ENCODE peak calls at places on chromosomes 11 and 22, in nine cellular contexts. Q, I, S, H, T, K, Y, R and V are unnamed samples.

GRCh38 chr11:7672960-7673723 is at the start of gene CYB5R2:
- DNase-seq in Q (no peak), I (peak; percentile 45), S (no peak), H (peak; percentile 80), T (peak; percentile 83), K (no peak), Y (peak; percentile 86), R (peak; percentile 75), V (peak; percentile 78)

GRCh38 chr11:27193434-27194225 is 153.0 kb downstream of the BBOX1 start:
- DNase-seq in Q (no peak), I (no peak), S (no peak), H (no peak), T (no peak), K (no peak), Y (no peak), R (no peak), V (no peak)

GRCh38 chr11:68099057-68099456 is 22.1 kb downstream of the CHKA start:
- DNase-seq in Q (no peak), I (no peak), S (no peak), H (no peak), T (no peak), K (no peak), Y (no peak), R (no peak), V (no peak)

GRCh38 chr11:34149786-34150185 is 44.4 kb downstream of the NAT10 start:
- DNase-seq in Q (no peak), I (no peak), S (no peak), H (peak; percentile 32), T (peak; percentile 67), K (peak; percentile 29), Y (no peak), R (no peak), V (no peak)

GRCh38 chr22:17576475-17576874 is 13.2 kb downstream of the SLC25A18 start:
- DNase-seq in Q (no peak), I (no peak), S (no peak), H (no peak), T (no peak), K (no peak), Y (no peak), R (peak; percentile 46), V (no peak)

GRCh38 chr11:10750838-10751580 is at the start of gene CTR9:
- DNase-seq in Q (peak; percentile 99), I (peak; percentile 64), S (peak; percentile 90), H (peak; percentile 95), T (peak; percentile 97), K (peak; percentile 96), Y (peak; percentile 96), R (peak; percentile 94), V (peak; percentile 97)

GRCh38 chr11:65214212-65214845 is 32.6 kb downstream of the CAPN1 start:
- DNase-seq in Q (peak; percentile 1), I (no peak), S (no peak), H (no peak), T (no peak), K (no peak), Y (no peak), R (no peak), V (no peak)

GRCh38 chr11:109914809-109915653 is 178.2 kb upstream of the ZC3H12C start:
- DNase-seq in Q (no peak), I (no peak), S (no peak), H (no peak), T (no peak), K (no peak), Y (no peak), R (no peak), V (no peak)

GRCh38 chr11:124839051-124839971 is 25.9 kb upstream of the ROBO3 start:
- DNase-seq in Q (peak; percentile 79), I (no peak), S (no peak), H (no peak), T (peak; percentile 80), K (peak; percentile 54), Y (peak; percentile 23), R (no peak), V (no peak)

GRCh38 chr11:11588243-11588642 is 33.6 kb downstream of the GALNT18 start:
- DNase-seq in Q (no peak), I (no peak), S (no peak), H (no peak), T (no peak), K (no peak), Y (no peak), R (no peak), V (no peak)

GRCh38 chr11:15509082-15509481 is 394.4 kb downstream of the INSC start:
- DNase-seq in Q (no peak), I (no peak), S (no peak), H (no peak), T (no peak), K (no peak), Y (no peak), R (no peak), V (no peak)

GRCh38 chr11:15500643-15501042 is 385.9 kb downstream of the INSC start:
- DNase-seq in Q (no peak), I (no peak), S (no peak), H (no peak), T (no peak), K (no peak), Y (no peak), R (no peak), V (no peak)

GRCh38 chr11:15507592-15507991 is 392.9 kb downstream of the INSC start:
- DNase-seq in Q (no peak), I (no peak), S (no peak), H (no peak), T (no peak), K (no peak), Y (peak; percentile 80), R (no peak), V (peak; percentile 76)

GRCh38 chr11:15501566-15501965 is 386.8 kb downstream of the INSC start:
- DNase-seq in Q (no peak), I (no peak), S (no peak), H (no peak), T (no peak), K (no peak), Y (no peak), R (no peak), V (no peak)

DNA sequence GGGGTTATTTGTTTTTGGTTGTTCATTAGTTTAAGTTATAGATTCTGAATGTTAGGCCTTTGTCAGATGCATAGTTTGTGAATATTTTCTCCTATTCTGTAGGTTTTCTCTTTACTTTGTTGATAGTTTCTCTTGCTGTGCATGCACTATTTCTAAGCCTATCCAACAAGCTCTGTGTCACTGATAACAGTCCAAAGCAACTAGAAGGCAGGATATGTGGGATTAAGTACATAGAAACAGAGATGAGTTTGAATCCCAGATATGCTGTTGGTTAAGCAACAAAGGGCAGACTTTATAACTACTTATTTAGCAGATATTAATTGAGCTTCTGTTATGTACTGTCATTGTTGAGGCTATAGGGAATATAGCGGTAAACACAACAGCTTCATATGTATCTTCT is 390.4 kb downstream of the INSC start:
- DNase-seq in Q (no peak), I (no peak), S (no peak), H (no peak), T (no peak), K (no peak), Y (no peak), R (no peak), V (no peak)
- H3K4me1 ChIP-seq in Q (no peaks in the 10 kb centered on the region), I (no peaks in the 10 kb centered on the region), S (no peaks in the 10 kb centered on the region), H (no peaks in the 10 kb centered on the region), T (peaks cover 4% of the 10 kb centered on the region), K (no peaks in the 10 kb centered on the region), Y (no peaks in the 10 kb centered on the region), R (no peaks in the 10 kb centered on the region), V (peaks cover 4% of the 10 kb centered on the region)

GRCh38 chr22:49040111-49040510 is 787.6 kb downstream of the BRD1 start:
- DNase-seq in Q (no peak), I (no peak), S (no peak), H (no peak), T (no peak), K (no peak), Y (no peak), R (no peak), V (no peak)

GRCh38 chr22:49035818-49036457 is 791.7 kb downstream of the BRD1 start:
- DNase-seq in Q (peak; percentile 59), I (no peak), S (no peak), H (no peak), T (no peak), K (no peak), Y (no peak), R (no peak), V (no peak)

GRCh38 chr22:49039625-49040024 is 788.0 kb downstream of the BRD1 start:
- DNase-seq in Q (no peak), I (no peak), S (no peak), H (no peak), T (no peak), K (no peak), Y (no peak), R (no peak), V (no peak)

GRCh38 chr22:49036513-49036912 is 791.2 kb downstream of the BRD1 start:
- DNase-seq in Q (no peak), I (no peak), S (no peak), H (no peak), T (no peak), K (no peak), Y (no peak), R (no peak), V (no peak)

DNA sequence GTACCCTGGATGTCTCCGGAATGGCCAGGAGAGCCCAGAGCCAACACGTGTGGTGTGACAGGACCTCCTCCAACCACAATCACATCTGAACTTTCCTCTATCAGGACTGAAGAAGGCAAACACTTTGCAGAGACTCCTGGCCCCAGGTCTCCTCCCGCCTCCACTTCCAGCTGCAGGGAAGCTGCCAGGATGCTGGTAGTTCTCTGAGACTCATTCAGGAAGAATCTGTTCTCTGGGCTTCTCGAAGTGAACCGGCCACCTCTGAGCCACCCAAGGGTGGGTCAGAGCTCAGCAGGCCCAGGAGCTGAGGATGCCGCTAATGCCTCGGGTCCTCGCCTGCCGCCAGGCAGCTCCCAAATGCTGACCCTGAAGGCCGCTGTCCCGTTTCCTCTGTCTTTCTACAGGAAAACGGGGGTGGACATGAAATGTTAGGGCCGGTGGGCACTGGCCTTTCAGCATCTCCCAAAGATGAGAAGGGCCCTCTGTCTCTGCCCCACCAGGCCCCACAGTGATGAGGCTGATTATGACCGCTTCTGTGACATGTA is 789.9 kb downstream of the BRD1 start:
- DNase-seq in Q (peak; percentile 70), I (no peak), S (no peak), H (no peak), T (no peak), K (no peak), Y (no peak), R (no peak), V (no peak)
- H3K9me3 ChIP-seq in Q (no peaks in the 10 kb centered on the region), I (no peaks in the 10 kb centered on the region), S (no peaks in the 10 kb centered on the region), H (no peaks in the 10 kb centered on the region), T (no peaks in the 10 kb centered on the region), K (no peaks in the 10 kb centered on the region), Y (no peaks in the 10 kb centered on the region), R (no peaks in the 10 kb centered on the region), V (no peaks in the 10 kb centered on the region)

GRCh38 chr11:75350743-75351540 is 519 bp downstream of the ARRB1 start:
- DNase-seq in Q (peak; percentile 87), I (no peak), S (no peak), H (peak; percentile 81), T (peak; percentile 52), K (peak; percentile 63), Y (no peak), R (peak; percentile 59), V (peak; percentile 85)
- H3K4me1 ChIP-seq in Q (peaks cover 76% of the 10 kb centered on the region), I (peaks cover 22% of the 10 kb centered on the region), S (peaks cover 60% of the 10 kb centered on the region), H (peaks cover 54% of the 10 kb centered on the region), T (peaks cover 35% of the 10 kb centered on the region), K (peaks cover 20% of the 10 kb centered on the region), Y (peaks cover 50% of the 10 kb centered on the region), R (peaks cover 24% of the 10 kb centered on the region), V (peaks cover 47% of the 10 kb centered on the region)

DNA sequence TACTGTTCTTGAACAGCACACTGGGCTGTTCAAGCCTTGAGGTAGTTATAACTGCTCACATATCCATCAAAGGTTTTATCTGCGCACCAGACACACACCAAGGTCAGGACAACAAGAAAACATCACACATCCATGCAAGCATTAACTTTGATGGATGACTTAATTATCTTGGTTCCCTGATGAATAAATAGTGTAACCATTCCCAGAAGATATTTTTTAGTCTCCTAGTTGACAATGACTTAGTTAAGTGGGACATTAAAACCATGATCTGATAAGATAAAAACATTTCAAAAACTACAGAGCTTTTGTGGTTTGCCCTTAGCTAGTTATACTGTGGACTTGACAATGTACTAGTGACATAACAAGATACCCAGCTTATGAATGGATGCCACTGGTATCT is 728.9 kb downstream of the JRKL start:
- DNase-seq in Q (no peak), I (no peak), S (no peak), H (no peak), T (no peak), K (no peak), Y (no peak), R (no peak), V (no peak)
- H3K9me3 ChIP-seq in Q (peaks cover 10% of the 10 kb centered on the region), I (no peaks in the 10 kb centered on the region), S (no peaks in the 10 kb centered on the region), H (no peaks in the 10 kb centered on the region), T (no peaks in the 10 kb centered on the region), K (no peaks in the 10 kb centered on the region), Y (no peaks in the 10 kb centered on the region), R (no peaks in the 10 kb centered on the region), V (no peaks in the 10 kb centered on the region)